ENCODE peak calls at places on chromosomes 3 and 15, in four cellular contexts. One of them, this sample, is unnamed.

GRCh38 chr3:42122261-42123011 is 31.3 kb downstream of the TRAK1 start:
- DNase-seq in activated T-cell treated with anti-CD3 and anti-CD28 coated beads, Interleukin-2, amount 50 U/mL, for 72 hours: no peak
- DNase-seq in ELR: peak
- DNase-seq in neural progenitor cell: no peak
- DNase-seq in this sample: no peak

GRCh38 chr3:37072892-37073291 is 79.6 kb downstream of the MLH1 start:
- DNase-seq in ELR: peak
- DNase-seq in neural progenitor cell: no peak
- DNase-seq in activated T-cell treated with anti-CD3 and anti-CD28 coated beads, Interleukin-2, amount 50 U/mL, for 72 hours: no peak
- DNase-seq in this sample: peak

GRCh38 chr3:106007512-106007911 is 138.7 kb upstream of the CBLB start:
- DNase-seq in neural progenitor cell: no peak
- DNase-seq in activated T-cell treated with anti-CD3 and anti-CD28 coated beads, Interleukin-2, amount 50 U/mL, for 72 hours: no peak
- DNase-seq in ELR: no peak
- DNase-seq in this sample: no peak

GRCh38 chr3:177725165-177725564 is 527.9 kb upstream of the TBL1XR1 start:
- DNase-seq in activated T-cell treated with anti-CD3 and anti-CD28 coated beads, Interleukin-2, amount 50 U/mL, for 72 hours: no peak
- DNase-seq in ELR: no peak
- DNase-seq in neural progenitor cell: no peak
- DNase-seq in this sample: no peak

GRCh38 chr15:100430381-100430780 is 88.6 kb upstream of the ADAMTS17 start:
- DNase-seq in activated T-cell treated with anti-CD3 and anti-CD28 coated beads, Interleukin-2, amount 50 U/mL, for 72 hours: no peak
- DNase-seq in ELR: no peak
- DNase-seq in neural progenitor cell: no peak
- DNase-seq in this sample: no peak

GRCh38 chr3:126512916-126513650 is 4.5 kb downstream of the UROC1 start:
- DNase-seq in neural progenitor cell: no peak
- DNase-seq in activated T-cell treated with anti-CD3 and anti-CD28 coated beads, Interleukin-2, amount 50 U/mL, for 72 hours: no peak
- DNase-seq in ELR: no peak
- DNase-seq in this sample: no peak

GRCh38 chr15:39207532-39208115 is 373.3 kb upstream of the THBS1 start:
- DNase-seq in ELR: no peak
- DNase-seq in activated T-cell treated with anti-CD3 and anti-CD28 coated beads, Interleukin-2, amount 50 U/mL, for 72 hours: no peak
- DNase-seq in neural progenitor cell: no peak
- DNase-seq in this sample: no peak

GRCh38 chr3:53688066-53688465 is 158.2 kb downstream of the CHDH start:
- DNase-seq in ELR: no peak
- DNase-seq in neural progenitor cell: no peak
- DNase-seq in activated T-cell treated with anti-CD3 and anti-CD28 coated beads, Interleukin-2, amount 50 U/mL, for 72 hours: no peak
- DNase-seq in this sample: no peak

GRCh38 chr3:14235003-14235876 is 56.6 kb downstream of the LSM3 start:
- DNase-seq in neural progenitor cell: no peak
- DNase-seq in activated T-cell treated with anti-CD3 and anti-CD28 coated beads, Interleukin-2, amount 50 U/mL, for 72 hours: no peak
- DNase-seq in ELR: no peak
- DNase-seq in this sample: no peak

GRCh38 chr15:44010114-44010513 is 183.3 kb downstream of the WDR76 start:
- DNase-seq in ELR: peak
- DNase-seq in activated T-cell treated with anti-CD3 and anti-CD28 coated beads, Interleukin-2, amount 50 U/mL, for 72 hours: no peak
- DNase-seq in neural progenitor cell: no peak
- DNase-seq in this sample: no peak

GRCh38 chr15:75349851-75350588 is 3.2 kb downstream of the NEIL1 start:
- DNase-seq in neural progenitor cell: no peak
- DNase-seq in activated T-cell treated with anti-CD3 and anti-CD28 coated beads, Interleukin-2, amount 50 U/mL, for 72 hours: peak
- DNase-seq in ELR: no peak
- DNase-seq in this sample: no peak

This sample was measured in skeletal muscle cell.